ENCODE peak calls at places on chromosomes 5 and 9, in seven cellular contexts. J is left lung, S is epithelial cell of esophagus, V is body of pancreas, A is GM06990, B is cardiac fibroblast, N is BJ. F is an unnamed sample.
A peak's percentile ranks its signal among the peaks of the same experiment; 100 is the strongest.

GRCh38 chr5:113215401-113216060 is 219.3 kb downstream of the TSSK1B start:
- DNase-seq in J (no peak), A (no peak), V (no peak), N (no peak), S (no peak), B (peak; percentile 44), F (no peak)

GRCh38 chr5:31225118-31225517 is 31.6 kb downstream of the CDH6 start:
- DNase-seq in B (peak; percentile 94), V (no peak), N (no peak), S (no peak), A (no peak), J (no peak), F (no peak)

GRCh38 chr5:68193481-68194036 is 22.0 kb upstream of the PIK3R1 start:
- DNase-seq in A (no peak), N (no peak), S (peak; percentile 77), B (peak; percentile 11), J (no peak), V (no peak), F (no peak)

GRCh38 chr5:152711996-152712395 is 306.9 kb upstream of the NMUR2 start:
- DNase-seq in N (no peak), S (no peak), A (no peak), B (no peak), J (no peak), V (no peak), F (no peak)

GRCh38 chr5:43039468-43040286 is 442 bp downstream of the ANXA2R start:
- DNase-seq in V (peak; percentile 27), B (peak; percentile 87), N (no peak), A (peak; percentile 75), J (peak; percentile 91), S (peak; percentile 77), F (no peak)

GRCh38 chr5:50874277-50874984 is 208.0 kb downstream of the PARP8 start:
- DNase-seq in S (no peak), N (no peak), V (no peak), J (no peak), A (no peak), B (no peak), F (no peak)

GRCh38 chr5:160930361-160930760 is 78.3 kb upstream of the ATP10B start:
- DNase-seq in B (no peak), V (peak; percentile 21), A (no peak), J (no peak), S (peak; percentile 37), N (no peak), F (no peak)

GRCh38 chr9:19989213-19989612 is 200.4 kb upstream of the SLC24A2 start:
- DNase-seq in S (peak; percentile 48), N (no peak), J (no peak), A (no peak), B (no peak), V (no peak), F (no peak)

GRCh38 chr5:143682788-143683419 is 129.1 kb upstream of the HMHB1 start:
- DNase-seq in N (no peak), V (no peak), B (no peak), A (no peak), J (no peak), S (no peak), F (no peak)

GRCh38 chr5:143683459-143683858 is 128.5 kb upstream of the HMHB1 start:
- DNase-seq in B (no peak), V (no peak), N (no peak), S (peak; percentile 35), A (no peak), J (no peak), F (peak; percentile 77)

GRCh38 chr5:143682221-143682620 is 129.7 kb upstream of the HMHB1 start:
- DNase-seq in J (no peak), A (no peak), B (no peak), V (no peak), S (no peak), N (no peak), F (no peak)

GRCh38 chr5:143687604-143688003 is 124.4 kb upstream of the HMHB1 start:
- DNase-seq in J (no peak), N (no peak), B (no peak), V (no peak), A (no peak), S (no peak), F (no peak)

GRCh38 chr5:143685416-143685815 is 126.5 kb upstream of the HMHB1 start:
- DNase-seq in J (no peak), B (peak; percentile 61), N (no peak), A (no peak), V (no peak), S (peak; percentile 49), F (no peak)
- TF ChIP-seq CTCF in J (peak; percentile 13), B (peak; percentile 50), N (peak; percentile 17), A (peak; percentile 14), V (peak; percentile 32), S (peak; percentile 66), F (no peak)

DNA sequence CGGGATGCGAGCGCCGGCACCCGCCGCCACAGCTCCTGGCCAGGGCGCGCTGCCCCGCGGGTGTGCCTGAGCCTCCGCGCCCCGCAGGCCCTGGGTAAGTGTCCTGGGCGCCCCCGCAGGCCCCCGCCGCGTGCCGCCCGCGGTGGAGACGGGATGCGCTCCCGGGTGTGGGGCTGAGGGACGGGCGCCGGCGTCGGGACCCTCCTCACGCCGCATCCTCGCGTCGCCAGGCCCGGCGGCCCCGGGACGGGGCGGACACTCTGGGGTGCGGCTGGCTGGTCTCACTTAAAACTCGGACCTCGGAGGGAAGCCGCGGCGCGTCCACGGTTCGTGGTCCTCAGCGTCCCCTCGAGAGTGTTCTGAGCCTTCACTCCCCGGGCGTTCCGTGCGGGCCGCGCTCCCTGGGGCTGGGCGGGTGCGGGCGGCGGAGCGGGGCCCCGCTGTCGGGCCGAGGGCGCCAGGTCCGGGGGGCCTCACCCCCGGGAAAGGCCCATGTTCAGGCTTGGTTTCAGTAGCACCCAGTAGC is 275 bp downstream of the AHRR start:
- DNase-seq in J (peak; percentile 79), V (no peak), S (no peak), N (no peak), A (no peak), B (no peak), F (no peak)
- H3K4me3 ChIP-seq in J (peak overlapping the region; percentile 11), V (no peak overlapping the region), S (no peak overlapping the region), N (peak overlapping the region; percentile 90), A (peak overlapping the region; percentile 79), B (peak overlapping the region; percentile 58), F (no peak overlapping the region)

GRCh38 chr9:87662808-87663528 is 63.0 kb upstream of the CTSL start:
- DNase-seq in S (peak; percentile 75), V (peak; percentile 75), N (peak; percentile 30), B (peak; percentile 79), J (peak; percentile 93), A (peak; percentile 40), F (no peak)
- TF ChIP-seq CTCF in S (peak; percentile 84), V (peak; percentile 97), N (peak; percentile 88), B (peak; percentile 91), J (peak; percentile 49), A (peak; percentile 87), F (peak; percentile 95)

GRCh38 chr9:38680827-38681226 is 39.1 kb downstream of the FAM240B start:
- DNase-seq in S (no peak), V (no peak), B (no peak), N (no peak), J (no peak), A (no peak), F (no peak)

GRCh38 chr9:38685535-38685934 is 34.4 kb downstream of the FAM240B start:
- DNase-seq in A (no peak), B (no peak), N (no peak), J (no peak), V (no peak), S (no peak), F (no peak)

GRCh38 chr9:38681747-38682227 is 38.1 kb downstream of the FAM240B start:
- DNase-seq in B (peak; percentile 87), V (no peak), S (peak; percentile 74), J (no peak), N (peak; percentile 86), A (no peak), F (no peak)

GRCh38 chr9:38683336-38683735 is 36.6 kb downstream of the FAM240B start:
- DNase-seq in V (no peak), J (no peak), N (no peak), A (no peak), B (peak; percentile 57), S (peak; percentile 10), F (no peak)

DNA sequence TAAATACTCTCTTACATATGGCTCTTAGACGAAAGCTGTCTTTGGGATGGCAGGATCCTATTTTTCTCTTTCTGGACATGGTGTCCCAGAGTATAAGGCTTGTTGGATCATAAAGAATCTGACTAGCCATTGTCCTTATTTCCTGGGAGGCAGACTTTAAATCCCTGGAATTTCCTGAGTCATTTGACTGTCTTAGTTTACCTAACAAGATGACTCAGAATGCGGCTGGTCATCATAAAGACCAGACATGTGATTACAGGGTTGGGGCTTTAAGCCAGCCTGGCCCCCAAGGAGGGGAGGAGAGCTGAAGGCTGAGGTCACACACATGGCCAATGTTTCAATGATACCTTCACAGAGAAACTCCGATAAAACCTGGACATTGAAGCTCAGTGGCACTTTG is 37.2 kb downstream of the FAM240B start:
- DNase-seq in N (peak; percentile 60), J (no peak), B (peak; percentile 96), V (no peak), S (peak; percentile 94), A (no peak), F (no peak)
- H3K4me3 ChIP-seq in N (no peak overlapping the region), J (no peak overlapping the region), B (no peak overlapping the region), V (no peak overlapping the region), S (no peak overlapping the region), A (no peak overlapping the region), F (no peak overlapping the region)

GRCh38 chr9:107856633-107857032 is 367.1 kb upstream of the KLF4 start:
- DNase-seq in B (no peak), V (no peak), S (no peak), A (no peak), J (no peak), N (no peak), F (no peak)

GRCh38 chr9:107855164-107855563 is 365.6 kb upstream of the KLF4 start:
- DNase-seq in A (no peak), B (no peak), N (no peak), S (no peak), J (no peak), V (no peak), F (no peak)

GRCh38 chr9:107850653-107851052 is 361.1 kb upstream of the KLF4 start:
- DNase-seq in V (no peak), S (no peak), J (no peak), B (no peak), A (no peak), N (no peak), F (no peak)

GRCh38 chr9:107853461-107853860 is 363.9 kb upstream of the KLF4 start:
- DNase-seq in V (no peak), J (no peak), S (no peak), B (no peak), A (no peak), N (no peak), F (no peak)

DNA sequence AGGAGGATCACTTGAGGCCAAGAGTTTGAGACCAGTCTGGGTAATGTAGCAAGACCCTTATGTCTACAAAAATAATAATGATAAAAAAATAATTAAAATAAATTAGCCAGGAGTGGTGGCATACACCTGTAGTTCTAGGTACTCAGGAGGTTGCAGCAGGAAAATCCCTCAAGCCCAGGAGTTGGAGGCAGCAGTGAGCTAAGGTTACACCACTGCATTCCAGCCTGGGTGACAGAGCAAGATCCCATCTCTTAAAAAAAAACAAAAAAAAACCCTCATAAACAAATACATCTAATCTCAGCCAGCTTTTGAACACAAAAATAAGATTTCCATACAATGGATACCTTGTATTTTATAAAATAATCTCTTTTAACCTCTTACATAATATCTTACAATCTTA is 363.3 kb upstream of the KLF4 start:
- DNase-seq in V (no peak), N (no peak), B (no peak), J (no peak), S (no peak), A (no peak), F (no peak)
- TF ChIP-seq CTCF in V (no peak), N (no peak), B (no peak), J (no peak), S (no peak), A (no peak), F (no peak)

GRCh38 chr9:133122935-133123611 is 2.0 kb upstream of the RALGDS start:
- DNase-seq in S (no peak), B (peak; percentile 34), N (no peak), V (no peak), A (no peak), J (no peak), F (no peak)
- H3K4me3 ChIP-seq in S (no peak overlapping the region), B (no peak overlapping the region), N (no peak overlapping the region), V (no peak overlapping the region), A (no peak overlapping the region), J (no peak overlapping the region), F (no peak overlapping the region)

F was measured in LNCaP clone FGC.